ENCODE peak calls at places on chromosome 1, in seven cellular contexts. A, S, K, R, U, W and N are unnamed samples.

GRCh38 chr1:201270616-201271390 is 12.5 kb upstream of the PKP1 start:
- DNase-seq in A (no peak), S (no peak), K (no peak), R (no peak), U (no peak), W (no peak), N (no peak)

GRCh38 chr1:21311016-21311415 is 20.8 kb upstream of the ECE1 start:
- DNase-seq in A (no peak), S (no peak), K (no peak), R (no peak), U (no peak), W (no peak), N (no peak)

GRCh38 chr1:228013322-228014234 is 6.8 kb downstream of the WNT3A start:
- DNase-seq in A (no peak), S (no peak), K (peak; percentile 89), R (no peak), U (no peak), W (no peak), N (no peak)

GRCh38 chr1:219741011-219741859 is 128.3 kb upstream of the ZC3H11B start:
- DNase-seq in A (no peak), S (no peak), K (no peak), R (no peak), U (no peak), W (no peak), N (no peak)

GRCh38 chr1:236338096-236338495 is 56.0 kb upstream of the EDARADD start:
- DNase-seq in A (no peak), S (no peak), K (peak; percentile 63), R (no peak), U (no peak), W (no peak), N (no peak)

GRCh38 chr1:192477630-192478029 is 97.9 kb upstream of the RGS1 start:
- DNase-seq in A (no peak), S (no peak), K (peak; percentile 6), R (no peak), U (no peak), W (no peak), N (no peak)

GRCh38 chr1:12778061-12778460 is 4.5 kb downstream of the PRAMEF12 start:
- DNase-seq in A (no peak), S (no peak), K (no peak), R (no peak), U (no peak), W (no peak), N (no peak)

GRCh38 chr1:44390277-44390676 is 14.8 kb upstream of the RNF220 start:
- DNase-seq in A (no peak), S (no peak), K (peak; percentile 55), R (no peak), U (no peak), W (no peak), N (no peak)

GRCh38 chr1:154955039-154955717 is 721 bp downstream of the PBXIP1 start:
- DNase-seq in A (peak; percentile 71), S (peak; percentile 51), K (peak; percentile 53), R (no peak), U (no peak), W (no peak), N (no peak)

GRCh38 chr1:62689524-62689923 is 1.3 kb upstream of the DOCK7 start:
- DNase-seq in A (no peak), S (no peak), K (peak; percentile 70), R (no peak), U (no peak), W (no peak), N (no peak)

GRCh38 chr1:86703696-86704455 is 500 bp upstream of the SH3GLB1 start:
- DNase-seq in A (no peak), S (no peak), K (no peak), R (no peak), U (no peak), W (peak; percentile 9), N (no peak)

GRCh38 chr1:147211577-147211976 is 13.6 kb downstream of the FMO5 start:
- DNase-seq in A (no peak), S (no peak), K (no peak), R (no peak), U (no peak), W (no peak), N (no peak)

GRCh38 chr1:181079920-181080319 is 8.6 kb upstream of the IER5 start:
- DNase-seq in A (no peak), S (no peak), K (no peak), R (no peak), U (no peak), W (no peak), N (no peak)

GRCh38 chr1:181079382-181079781 is 9.1 kb upstream of the IER5 start:
- DNase-seq in A (no peak), S (no peak), K (no peak), R (no peak), U (no peak), W (no peak), N (no peak)

GRCh38 chr1:181081399-181081798 is 7.1 kb upstream of the IER5 start:
- DNase-seq in A (no peak), S (no peak), K (no peak), R (no peak), U (no peak), W (no peak), N (no peak)

GRCh38 chr1:181077576-181078242 is 10.8 kb upstream of the IER5 start:
- DNase-seq in A (no peak), S (no peak), K (no peak), R (no peak), U (no peak), W (no peak), N (no peak)

DNA sequence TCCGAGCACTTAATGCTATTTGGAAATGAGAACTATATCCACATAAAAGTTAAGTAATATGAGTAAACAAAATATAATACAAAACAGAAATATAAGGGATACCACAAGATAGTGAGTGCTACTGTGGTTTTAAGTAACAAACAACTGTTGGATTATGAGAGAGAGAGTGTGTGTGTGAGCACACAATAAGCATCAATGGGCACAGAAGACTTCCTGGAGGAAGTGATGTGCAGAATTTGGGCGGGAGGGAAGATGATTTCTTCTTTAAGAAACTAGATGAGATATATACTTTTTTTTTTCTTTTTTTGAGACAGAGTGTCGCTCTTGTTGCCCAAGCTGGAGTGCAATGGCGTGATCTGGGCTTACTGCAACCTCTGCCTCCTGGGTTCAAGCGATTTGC is 8.0 kb upstream of the IER5 start:
- DNase-seq in A (no peak), S (no peak), K (no peak), R (no peak), U (no peak), W (no peak), N (no peak)
- H3K4me3 ChIP-seq in A (no peak overlapping the region), S (no peak overlapping the region), K (no peak overlapping the region), R (no peak overlapping the region), U (no peak overlapping the region), W (no peak overlapping the region), N (no peak overlapping the region)

GRCh38 chr1:51732701-51733425 is 116.0 kb downstream of the OSBPL9 start:
- DNase-seq in A (no peak), S (no peak), K (no peak), R (no peak), U (no peak), W (no peak), N (no peak)

GRCh38 chr1:51729824-51730284 is 113.0 kb downstream of the OSBPL9 start:
- DNase-seq in A (no peak), S (no peak), K (peak; percentile 34), R (peak; percentile 38), U (no peak), W (no peak), N (no peak)

GRCh38 chr1:51729156-51729823 is 112.4 kb downstream of the OSBPL9 start:
- DNase-seq in A (peak; percentile 68), S (peak; percentile 99), K (peak; percentile 95), R (peak; percentile 95), U (peak; percentile 91), W (peak; percentile 85), N (peak; percentile 84)

GRCh38 chr1:51733793-51734522 is 117.1 kb downstream of the OSBPL9 start:
- DNase-seq in A (no peak), S (no peak), K (no peak), R (no peak), U (no peak), W (no peak), N (no peak)

GRCh38 chr1:51731998-51732397 is 115.1 kb downstream of the OSBPL9 start:
- DNase-seq in A (no peak), S (no peak), K (no peak), R (no peak), U (no peak), W (no peak), N (no peak)
- H3K4me1 ChIP-seq in A (peaks cover 30% of the 10 kb centered on the region), S (peaks cover 73% of the 10 kb centered on the region), K (peaks cover 10% of the 10 kb centered on the region), R (no peaks in the 10 kb centered on the region), U (peaks cover 89% of the 10 kb centered on the region), W (peaks cover 7% of the 10 kb centered on the region), N (no peaks in the 10 kb centered on the region)

DNA sequence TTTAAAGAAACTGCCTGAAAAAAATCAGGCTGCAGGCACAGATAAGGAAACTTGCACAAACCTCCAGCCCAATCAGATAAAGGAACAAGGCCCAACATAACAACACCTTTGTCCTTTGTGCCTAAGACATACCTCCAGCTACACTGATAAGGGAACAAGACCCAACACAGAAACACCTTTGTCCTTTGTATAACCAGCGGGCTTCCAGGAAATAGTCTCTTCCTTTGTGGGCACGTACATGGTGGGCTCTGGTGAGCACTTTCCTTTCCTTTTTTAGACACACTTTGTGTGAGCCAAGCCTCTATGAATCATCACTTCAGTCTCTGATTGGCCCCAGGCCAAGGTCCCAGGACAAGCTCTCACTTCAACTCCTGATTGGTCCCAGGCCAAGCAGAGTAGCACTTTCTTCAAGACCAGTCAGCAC is 23.6 kb downstream of the ZNF670 start:
- DNase-seq in A (no peak), S (peak; percentile 10), K (peak; percentile 18), R (no peak), U (no peak), W (no peak), N (no peak)
- H3K9me3 ChIP-seq in A (peaks cover 5% of the 10 kb centered on the region), S (peaks cover 36% of the 10 kb centered on the region), K (peaks cover 31% of the 10 kb centered on the region), R (peaks cover 87% of the 10 kb centered on the region), U (peaks cover 94% of the 10 kb centered on the region), W (peaks cover 32% of the 10 kb centered on the region), N (peaks cover 8% of the 10 kb centered on the region)

GRCh38 chr1:46551597-46552095 is at the start of gene KNCN:
- DNase-seq in A (no peak), S (no peak), K (no peak), R (no peak), U (no peak), W (no peak), N (no peak)

GRCh38 chr1:46549697-46550681 is 1.5 kb downstream of the KNCN start:
- DNase-seq in A (no peak), S (no peak), K (peak; percentile 49), R (no peak), U (no peak), W (no peak), N (no peak)

GRCh38 chr1:46552357-46553237 is 1.1 kb upstream of the KNCN start:
- DNase-seq in A (no peak), S (no peak), K (no peak), R (no peak), U (no peak), W (no peak), N (no peak)

GRCh38 chr1:46553506-46553905 is 2.1 kb upstream of the KNCN start:
- DNase-seq in A (no peak), S (no peak), K (no peak), R (no peak), U (no peak), W (no peak), N (no peak)

DNA sequence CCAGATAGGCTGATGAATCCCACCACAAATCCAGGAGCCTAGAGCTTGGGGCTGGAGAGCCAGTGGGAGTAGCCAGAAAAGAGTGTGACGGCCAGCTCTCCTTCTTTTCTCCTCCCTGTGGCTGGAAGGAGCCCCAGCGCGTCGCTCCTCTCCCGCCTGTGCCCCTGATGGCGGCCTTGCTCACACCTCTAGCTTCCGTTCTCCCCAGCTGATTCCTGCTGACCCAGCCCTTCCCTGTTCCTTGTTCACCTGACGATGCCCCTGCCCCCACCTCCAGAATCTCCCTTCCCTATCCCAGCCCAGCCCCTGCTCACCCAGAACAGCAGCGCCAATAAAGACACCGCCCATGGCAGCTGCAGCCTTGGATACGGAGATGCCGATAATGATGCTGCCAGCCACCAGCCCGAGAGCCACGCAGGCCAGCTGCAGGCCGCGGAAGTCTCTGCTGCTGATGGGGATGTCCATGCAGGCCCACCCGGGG is 656 bp downstream of the KNCN start:
- DNase-seq in A (no peak), S (no peak), K (no peak), R (no peak), U (no peak), W (no peak), N (no peak)
- H3K4me3 ChIP-seq in A (no peak overlapping the region), S (no peak overlapping the region), K (no peak overlapping the region), R (no peak overlapping the region), U (no peak overlapping the region), W (no peak overlapping the region), N (no peak overlapping the region)